ENCODE peak calls at places on chromosomes 12 and 14, in eight cellular contexts. I, X, C, G, Z, S, M and U are unnamed samples.
A peak's percentile ranks its signal among the peaks of the same experiment; 100 is the strongest.

GRCh38 chr12:43964022-43964421 is 128.1 kb downstream of the TMEM117 start:
- DNase-seq in I (no peak), X (no peak), C (no peak), G (no peak), Z (no peak), S (no peak), M (no peak), U (no peak)

GRCh38 chr14:90599748-90600507 is 203.1 kb downstream of the CALM1 start:
- DNase-seq in I (no peak), X (peak; percentile 43), C (no peak), G (peak; percentile 21), Z (peak; percentile 93), S (no peak), M (peak; percentile 28), U (peak; percentile 46)

GRCh38 chr12:85448548-85449139 is 168.6 kb downstream of the ALX1 start:
- DNase-seq in I (no peak), X (no peak), C (no peak), G (peak; percentile 56), Z (no peak), S (no peak), M (no peak), U (peak; percentile 9)

GRCh38 chr12:66387067-66387466 is 84.8 kb downstream of the HELB start:
- DNase-seq in I (no peak), X (no peak), C (no peak), G (no peak), Z (no peak), S (no peak), M (no peak), U (no peak)

GRCh38 chr12:62983594-62983993 is 48.6 kb upstream of the PPM1H start:
- DNase-seq in I (no peak), X (no peak), C (no peak), G (no peak), Z (no peak), S (no peak), M (no peak), U (no peak)

GRCh38 chr12:54324617-54325441 is at the start of gene COPZ1:
- DNase-seq in I (peak; percentile 92), X (peak; percentile 100), C (peak; percentile 89), G (peak; percentile 100), Z (peak; percentile 99), S (peak; percentile 95), M (peak; percentile 99), U (peak; percentile 100)

GRCh38 chr12:71682466-71682865 is 3.4 kb upstream of the TMEM19 start:
- DNase-seq in I (no peak), X (no peak), C (no peak), G (no peak), Z (no peak), S (no peak), M (no peak), U (no peak)

GRCh38 chr12:27531916-27532315 is 7.9 kb downstream of the PPFIBP1 start:
- DNase-seq in I (no peak), X (peak; percentile 43), C (no peak), G (peak; percentile 35), Z (no peak), S (no peak), M (no peak), U (no peak)

GRCh38 chr14:60647081-60647836 is 2.0 kb downstream of the SIX1 start:
- DNase-seq in I (no peak), X (peak; percentile 81), C (no peak), G (peak; percentile 91), Z (no peak), S (peak; percentile 32), M (no peak), U (peak; percentile 69)

GRCh38 chr12:61996717-61997116 is 263.5 kb upstream of the USP15 start:
- DNase-seq in I (no peak), X (no peak), C (no peak), G (no peak), Z (no peak), S (no peak), M (no peak), U (no peak)